ENCODE peak calls at places on chromosomes 1 and 21, in five cellular contexts. U, O, I, J and K are unnamed samples.
A peak's percentile ranks its signal among the peaks of the same experiment; 100 is the strongest.

GRCh38 chr1:50976890-50977574 is 7.0 kb downstream of the CDKN2C start:
- DNase-seq in U (peak; percentile 29), O (peak; percentile 82), I (no peak), J (no peak), K (peak; percentile 30)

GRCh38 chr1:233442392-233442791 is 114.9 kb downstream of the MAP3K21 start:
- DNase-seq in U (no peak), O (no peak), I (no peak), J (no peak), K (no peak)

GRCh38 chr21:15682977-15683376 is 46.8 kb upstream of the USP25 start:
- DNase-seq in U (no peak), O (no peak), I (no peak), J (no peak), K (no peak)

GRCh38 chr1:113168946-113169345 is 95.9 kb downstream of the LRIG2 start:
- DNase-seq in U (no peak), O (peak; percentile 15), I (no peak), J (no peak), K (no peak)

GRCh38 chr21:26385721-26386120 is 187.4 kb downstream of the CYYR1 start:
- DNase-seq in U (no peak), O (no peak), I (no peak), J (no peak), K (no peak)

GRCh38 chr1:219629481-219629880 is 16.6 kb upstream of the ZC3H11B start:
- DNase-seq in U (no peak), O (no peak), I (no peak), J (no peak), K (no peak)

GRCh38 chr1:7698666-7699065 is 72.4 kb upstream of the VAMP3 start:
- DNase-seq in U (no peak), O (no peak), I (no peak), J (no peak), K (no peak)

GRCh38 chr1:25896266-25896665 is 10.0 kb downstream of the STMN1 start:
- DNase-seq in U (no peak), O (peak; percentile 49), I (no peak), J (peak; percentile 36), K (no peak)

GRCh38 chr1:63935148-63935547 is 161.3 kb downstream of the ROR1 start:
- DNase-seq in U (no peak), O (no peak), I (no peak), J (no peak), K (peak; percentile 20)

GRCh38 chr1:185742403-185742802 is 8.2 kb downstream of the HMCN1 start:
- DNase-seq in U (no peak), O (no peak), I (no peak), J (no peak), K (no peak)

GRCh38 chr1:45299981-45300668 is 26.6 kb upstream of the HPDL start:
- DNase-seq in U (peak; percentile 64), O (peak; percentile 85), I (no peak), J (no peak), K (peak; percentile 88)

GRCh38 chr1:163528710-163529348 is 207.1 kb downstream of the NUF2 start:
- DNase-seq in U (no peak), O (peak; percentile 29), I (no peak), J (no peak), K (no peak)

GRCh38 chr1:151980287-151981177 is 13.1 kb downstream of the S100A10 start:
- DNase-seq in U (no peak), O (no peak), I (no peak), J (no peak), K (no peak)

GRCh38 chr1:9942939-9943807 is at the start of the genes LZIC and NMNAT1:
- DNase-seq in U (peak; percentile 97), O (peak; percentile 92), I (peak; percentile 82), J (peak; percentile 98), K (peak; percentile 95)

GRCh38 chr1:212293579-212293978 is 8.4 kb downstream of the PPP2R5A start:
- DNase-seq in U (no peak), O (no peak), I (no peak), J (no peak), K (no peak)

GRCh38 chr21:34544032-34544496 is 32.1 kb upstream of the KCNE1 start:
- DNase-seq in U (peak; percentile 78), O (peak; percentile 38), I (no peak), J (no peak), K (peak; percentile 32)

GRCh38 chr1:8671313-8671917 is 146.0 kb downstream of the RERE start:
- DNase-seq in U (peak; percentile 62), O (peak; percentile 55), I (no peak), J (no peak), K (peak; percentile 80)

GRCh38 chr1:4110888-4111287 is 210.8 kb upstream of the C1orf174 start:
- DNase-seq in U (no peak), O (no peak), I (no peak), J (peak; percentile 24), K (no peak)

GRCh38 chr1:53579221-53580008 is 120.2 kb downstream of the DMRTB1 start:
- DNase-seq in U (no peak), O (no peak), I (no peak), J (no peak), K (no peak)

GRCh38 chr1:38020361-38020760 is 7.8 kb downstream of the UTP11 start:
- DNase-seq in U (no peak), O (no peak), I (no peak), J (no peak), K (no peak)

GRCh38 chr1:156475568-156476500 is 24.7 kb downstream of the MEF2D start:
- DNase-seq in U (no peak), O (no peak), I (no peak), J (peak; percentile 97), K (peak; percentile 88)